ENCODE peak calls at places on chromosomes 1 and 21, in six cellular contexts. U is A549, K is HepG2, L is ovary, C is testis, B is right lobe of liver. T is an unnamed sample.
A peak's percentile ranks its signal among the peaks of the same experiment; 100 is the strongest.

GRCh38 chr21:33261635-33262034 is 4.5 kb upstream of the IL10RB start:
- DNase-seq in K (no peak), B (no peak), C (peak; percentile 34), L (no peak), U (no peak), T (peak; percentile 63)

GRCh38 chr1:117572546-117572945 is 33.3 kb upstream of the TENT5C start:
- DNase-seq in L (no peak), B (no peak), C (no peak), U (no peak), K (no peak), T (peak; percentile 81)

GRCh38 chr1:27403065-27403726 is 10.8 kb downstream of the GPR3 start:
- DNase-seq in K (no peak), C (peak; percentile 56), B (no peak), L (peak; percentile 67), U (peak; percentile 25), T (peak; percentile 65)

GRCh38 chr21:46675595-46676280 is 40.3 kb downstream of the PRMT2 start:
- DNase-seq in B (no peak), K (no peak), U (no peak), C (no peak), L (no peak), T (no peak)

GRCh38 chr1:186735463-186735862 is 55.2 kb upstream of the PTGS2 start:
- DNase-seq in U (no peak), B (no peak), C (no peak), L (no peak), K (no peak), T (no peak)

GRCh38 chr1:214107322-214108096 is 119.7 kb downstream of the PROX1 start:
- DNase-seq in B (no peak), U (no peak), C (peak; percentile 52), L (no peak), K (no peak), T (no peak)

GRCh38 chr1:7379445-7379971 is 391.6 kb upstream of the VAMP3 start:
- DNase-seq in K (no peak), B (no peak), L (no peak), C (peak; percentile 14), U (no peak), T (no peak)

GRCh38 chr1:54310439-54311328 is 95.5 kb downstream of the SSBP3 start:
- DNase-seq in L (peak; percentile 45), C (no peak), U (peak; percentile 22), K (peak; percentile 39), B (no peak), T (peak; percentile 67)

GRCh38 chr1:169745015-169745861 is 11.4 kb upstream of the SELE start:
- DNase-seq in K (peak; percentile 97), U (no peak), C (no peak), B (peak; percentile 73), L (peak; percentile 19), T (no peak)

GRCh38 chr1:195899762-195900352 is 708.4 kb downstream of the KCNT2 start:
- DNase-seq in U (peak; percentile 14), K (no peak), C (no peak), B (no peak), L (no peak), T (no peak)

GRCh38 chr1:47522890-47523811 is 85.3 kb downstream of the FOXD2 start:
- DNase-seq in U (no peak), B (no peak), L (no peak), K (no peak), C (no peak), T (no peak)

GRCh38 chr1:108671142-108671541 is 10.2 kb upstream of the HENMT1 start:
- DNase-seq in U (no peak), K (no peak), B (no peak), L (no peak), C (no peak), T (no peak)

GRCh38 chr21:41361786-41362604 is at the start of gene MX2:
- DNase-seq in L (peak; percentile 58), K (peak; percentile 35), U (no peak), B (peak; percentile 66), C (peak; percentile 38), T (peak; percentile 75)

GRCh38 chr1:202237052-202237451 is 43.5 kb downstream of the LGR6 start:
- DNase-seq in B (peak; percentile 49), C (peak; percentile 34), L (no peak), K (peak; percentile 55), U (peak; percentile 79), T (no peak)

GRCh38 chr1:40592107-40592773 is 60.8 kb downstream of the ZNF684 start:
- DNase-seq in U (peak; percentile 50), C (peak; percentile 38), B (no peak), K (peak; percentile 28), L (no peak), T (no peak)

GRCh38 chr1:26602378-26602959 is 72.9 kb downstream of the RPS6KA1 start:
- DNase-seq in C (peak; percentile 61), B (no peak), U (peak; percentile 48), K (peak; percentile 52), L (peak; percentile 60), T (peak; percentile 60)

GRCh38 chr1:4397196-4397595 is 257.2 kb upstream of the AJAP1 start:
- DNase-seq in K (no peak), C (no peak), L (no peak), U (no peak), B (no peak), T (no peak)

GRCh38 chr1:24294757-24295371 is 24.3 kb upstream of the GRHL3 start:
- DNase-seq in K (no peak), L (peak; percentile 73), B (peak; percentile 87), U (peak; percentile 96), C (no peak), T (peak; percentile 82)

GRCh38 chr1:164675342-164675904 is 116.4 kb downstream of the PBX1 start:
- DNase-seq in U (no peak), C (no peak), L (no peak), K (no peak), B (no peak), T (peak; percentile 75)

GRCh38 chr1:20142001-20142710 is 3.0 kb downstream of the PLA2G2F start:
- DNase-seq in U (no peak), B (no peak), K (no peak), L (no peak), C (no peak), T (no peak)

GRCh38 chr1:41936107-41936506 is 17.4 kb upstream of the HIVEP3 start:
- DNase-seq in B (no peak), L (no peak), C (no peak), K (no peak), U (no peak), T (no peak)

GRCh38 chr1:33181906-33182305 is at the start of gene TRIM62:
- DNase-seq in L (peak; percentile 90), K (peak; percentile 50), C (peak; percentile 91), U (peak; percentile 65), B (peak; percentile 87), T (peak; percentile 80)
- TF ChIP-seq POLR2A in L (peak; percentile 30), K (peak; percentile 55), C (no peak), U (peak; percentile 38), B (peak; percentile 62), T (peak; percentile 35)

DNA sequence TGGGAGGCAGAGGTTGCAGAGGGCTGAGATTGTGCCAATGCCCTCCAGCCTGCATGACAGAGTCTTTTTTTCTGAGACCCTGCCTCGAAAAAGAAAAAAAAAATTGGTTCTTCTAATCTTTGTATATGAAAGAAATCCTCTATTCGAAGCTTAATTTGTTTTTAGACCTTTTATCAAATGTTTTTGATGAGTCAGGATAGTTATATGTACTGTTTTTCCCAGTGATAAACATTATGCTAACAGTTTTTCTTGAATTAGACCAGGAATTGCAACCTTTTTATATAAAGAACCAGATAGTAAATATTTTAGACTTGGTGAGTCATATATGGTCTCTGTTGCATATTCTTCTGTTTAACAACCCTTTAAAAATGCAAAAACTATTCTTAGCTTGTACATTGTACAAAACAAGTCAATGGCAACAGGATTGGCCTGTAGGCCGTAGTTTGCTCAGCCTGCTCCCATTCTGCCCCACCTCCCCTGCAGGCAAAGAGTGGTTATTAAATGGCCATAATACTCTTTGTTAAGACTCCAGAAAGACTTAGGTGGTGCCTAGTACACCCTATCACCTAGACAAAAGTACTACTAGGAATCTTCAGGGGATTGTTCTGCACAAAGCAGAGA is 45.2 kb downstream of the LYST start:
- DNase-seq in B (no peak), L (no peak), U (no peak), C (no peak), K (no peak), T (no peak)
- H3K27ac ChIP-seq in B (no peak overlapping the region), L (no peak overlapping the region), U (no peak overlapping the region), C (no peak overlapping the region), K (no peak overlapping the region), T (no peak overlapping the region)

DNA sequence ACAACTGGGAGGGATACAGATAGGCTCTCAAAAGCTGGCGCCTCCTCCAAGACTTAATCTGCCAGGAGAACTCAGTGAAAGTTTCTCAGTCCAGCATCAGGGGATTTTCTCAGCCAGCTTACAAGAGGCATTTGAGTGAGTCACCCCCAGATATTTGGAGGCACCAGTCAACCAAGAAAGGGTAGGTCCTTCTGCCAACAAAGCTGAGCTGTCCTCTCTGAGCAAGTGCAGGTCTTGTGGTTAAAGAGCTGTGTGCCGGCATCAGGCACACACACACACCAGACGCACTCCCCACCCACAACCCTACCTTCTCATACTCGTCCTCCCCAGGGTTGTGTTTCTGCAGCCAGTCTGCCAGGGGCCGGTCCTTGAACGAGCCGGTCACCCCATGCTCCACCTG is 27.0 kb upstream of the PPP1R15B start:
- DNase-seq in B (no peak), C (no peak), K (no peak), U (peak; percentile 66), L (no peak), T (no peak)
- H3K4me1 ChIP-seq in B (no peaks in the 10 kb centered on the region), C (peaks cover 22% of the 10 kb centered on the region), K (peaks cover 16% of the 10 kb centered on the region), U (peaks cover 34% of the 10 kb centered on the region), L (no peaks in the 10 kb centered on the region), T (no peaks in the 10 kb centered on the region)

DNA sequence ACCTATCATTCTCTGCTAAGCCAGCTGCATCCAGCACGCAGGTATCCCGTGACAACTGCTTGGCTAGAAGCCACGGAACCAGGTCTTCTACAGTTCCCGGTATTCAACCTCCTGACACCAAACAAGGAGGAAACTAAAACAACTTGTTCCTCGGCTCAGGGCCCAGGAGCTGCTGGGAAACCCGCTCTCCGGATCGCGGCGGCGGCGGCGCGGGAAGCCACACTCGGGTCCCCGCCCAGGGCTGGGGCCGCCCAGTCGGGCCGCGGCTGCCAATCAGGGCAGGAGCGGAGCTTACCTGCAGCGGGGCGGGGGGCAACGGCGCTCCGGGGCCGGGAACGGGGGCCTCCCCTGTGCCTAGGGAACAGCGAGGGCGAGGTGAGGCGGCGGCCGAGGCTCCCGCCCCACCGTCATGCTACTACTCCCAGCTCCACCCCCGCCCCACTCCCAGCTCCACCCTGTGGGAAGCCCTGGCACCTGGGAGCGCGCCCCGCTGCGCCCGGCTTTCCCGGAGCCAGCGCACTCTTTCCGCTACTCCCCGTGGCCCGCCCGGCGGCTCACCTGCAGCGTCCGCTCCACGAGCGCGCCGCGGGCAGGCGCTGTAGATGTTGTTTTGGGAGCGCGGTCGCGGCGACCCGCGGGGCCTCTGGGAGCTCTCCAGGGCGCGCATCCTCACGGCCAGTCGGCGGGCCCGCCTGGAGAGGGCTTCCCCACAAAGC is 12.1 kb downstream of the IL24 start:
- DNase-seq in K (no peak), B (peak; percentile 65), L (peak; percentile 48), C (peak; percentile 66), U (peak; percentile 35), T (peak; percentile 79)
- TF ChIP-seq POLR2A in K (no peak), B (no peak), L (no peak), C (no peak), U (no peak), T (no peak)

DNA sequence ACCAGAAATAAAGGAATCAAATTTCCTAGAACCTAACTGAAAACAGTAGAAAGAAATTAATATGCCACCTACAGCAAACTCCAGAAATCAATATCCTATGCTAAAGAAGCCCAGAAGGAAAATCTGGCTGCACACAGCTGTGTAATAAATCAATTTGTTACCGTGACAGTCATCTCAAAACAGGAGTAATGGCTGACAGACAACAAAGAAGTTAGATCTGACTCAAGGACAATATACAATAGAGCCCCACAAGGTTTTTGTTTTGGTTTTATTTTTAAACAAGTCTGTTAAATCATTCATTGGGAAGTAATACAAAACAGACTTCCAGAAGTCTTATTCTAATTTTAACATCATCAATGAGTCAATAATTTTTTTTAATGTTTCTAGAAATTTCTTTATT is 168.4 kb downstream of the RERE start:
- DNase-seq in L (no peak), C (no peak), U (no peak), B (no peak), K (no peak), T (no peak)
- H3K27ac ChIP-seq in L (no peak overlapping the region), C (no peak overlapping the region), U (no peak overlapping the region), B (no peak overlapping the region), K (no peak overlapping the region), T (no peak overlapping the region)